ENCODE peak calls at places on chromosome 12, in four cellular contexts. S is HCT116, Z is H1, L is K562. Y is an unnamed sample.

GRCh38 chr12:3964404-3964803 is 91.2 kb upstream of the PARP11 start:
- DNase-seq in Z (peak), L (peak), S (peak), Y (no peak)

GRCh38 chr12:52600941-52601481 is at the start of gene KRT72:
- DNase-seq in L (no peak), Z (peak), S (no peak), Y (no peak)

GRCh38 chr12:41604830-41605229 is 416.7 kb downstream of the PDZRN4 start:
- DNase-seq in L (no peak), S (no peak), Z (no peak), Y (no peak)

GRCh38 chr12:21983102-21983501 is 41.9 kb upstream of the ABCC9 start:
- DNase-seq in S (no peak), Z (no peak), L (no peak), Y (no peak)

GRCh38 chr12:101566318-101566717 is 28.5 kb upstream of the MYBPC1 start:
- DNase-seq in S (peak), Z (no peak), L (no peak), Y (no peak)

GRCh38 chr12:52201520-52201839 is 9.7 kb upstream of the KRT80 start:
- DNase-seq in L (no peak), Z (no peak), S (no peak), Y (no peak)

GRCh38 chr12:70964867-70965469 is 44.4 kb upstream of the PTPRR start:
- DNase-seq in L (no peak), Z (no peak), S (no peak), Y (no peak)

GRCh38 chr12:3293013-3293412 is 198.0 kb upstream of the PRMT8 start:
- DNase-seq in Z (no peak), S (no peak), L (no peak), Y (no peak)

GRCh38 chr12:998020-998874 is 7.2 kb downstream of the ERC1 start:
- DNase-seq in S (no peak), Z (peak), L (no peak), Y (no peak)

GRCh38 chr12:48812389-48812788 is 5.9 kb upstream of the CACNB3 start:
- DNase-seq in Z (no peak), S (no peak), L (no peak), Y (no peak)

GRCh38 chr12:57604454-57605307 is at the start of gene DTX3:
- DNase-seq in S (no peak), Z (peak), L (no peak), Y (no peak)

GRCh38 chr12:1705774-1706173 is 14.9 kb downstream of the ADIPOR2 start:
- DNase-seq in Z (no peak), S (no peak), L (no peak), Y (no peak)

GRCh38 chr12:127175361-127175760 is 1091.6 kb upstream of the TMEM132C start:
- DNase-seq in S (no peak), L (no peak), Z (no peak), Y (no peak)

GRCh38 chr12:3003593-3003992 is 44.4 kb downstream of the TEAD4 start:
- DNase-seq in Z (no peak), L (no peak), S (no peak), Y (no peak)

GRCh38 chr12:119225454-119225853 is 46.7 kb downstream of the HSPB8 start:
- DNase-seq in Z (peak), L (no peak), S (no peak), Y (no peak)

GRCh38 chr12:69602954-69603353 is 7.8 kb downstream of the LRRC10 start:
- DNase-seq in L (no peak), Z (no peak), S (no peak), Y (no peak)

GRCh38 chr12:111309584-111309983 is 59.3 kb downstream of the PHETA1 start:
- DNase-seq in Z (no peak), S (no peak), L (no peak), Y (no peak)

GRCh38 chr12:49867580-49868341 is 24.9 kb upstream of the BCDIN3D start:
- DNase-seq in L (no peak), S (no peak), Z (peak), Y (no peak)

GRCh38 chr12:120261951-120262851 is 3.3 kb downstream of the PXN start:
- DNase-seq in L (peak), Z (no peak), S (peak), Y (no peak)

GRCh38 chr12:92469837-92470236 is 233.0 kb upstream of the PLEKHG7 start:
- DNase-seq in L (no peak), Z (no peak), S (no peak), Y (no peak)

GRCh38 chr12:101670007-101670671 is 27.3 kb upstream of the CHPT1 start:
- DNase-seq in S (peak), L (peak), Z (no peak), Y (no peak)

GRCh38 chr12:119354187-119354586 is 19.7 kb downstream of the CCDC60 start:
- DNase-seq in L (no peak), S (no peak), Z (no peak), Y (no peak)

GRCh38 chr12:78315018-78315417 is 484.3 kb downstream of the NAV3 start:
- DNase-seq in L (no peak), S (no peak), Z (no peak), Y (no peak)

GRCh38 chr12:110501378-110501721 is 561 bp downstream of the VPS29 start:
- DNase-seq in L (no peak), S (no peak), Z (no peak), Y (no peak)

GRCh38 chr12:121811434-121812319 is 7.9 kb downstream of the SETD1B start:
- DNase-seq in L (peak), Z (peak), S (no peak), Y (no peak)

GRCh38 chr12:22318122-22318737 is 16.3 kb downstream of the ST8SIA1 start:
- DNase-seq in Z (no peak), S (no peak), L (no peak), Y (no peak)

GRCh38 chr12:109523071-109523470 is 45.6 kb downstream of the UBE3B start:
- DNase-seq in Z (no peak), L (no peak), S (no peak), Y (no peak)

GRCh38 chr12:112850343-112850742 is 56.4 kb upstream of the OAS1 start:
- DNase-seq in L (no peak), S (no peak), Z (no peak), Y (no peak)

GRCh38 chr12:105192624-105193225 is 43.2 kb downstream of the APPL2 start:
- DNase-seq in S (no peak), L (no peak), Z (no peak), Y (no peak)

GRCh38 chr12:26789731-26790644 is 43.0 kb downstream of the ITPR2 start:
- DNase-seq in S (no peak), L (no peak), Z (no peak), Y (no peak)

GRCh38 chr12:93173178-93173957 is 204.4 kb upstream of the NUDT4 start:
- DNase-seq in Z (no peak), L (no peak), S (no peak), Y (no peak)

GRCh38 chr12:119372540-119372939 is 38.0 kb downstream of the CCDC60 start:
- DNase-seq in S (no peak), Z (no peak), L (no peak), Y (no peak)

GRCh38 chr12:104095289-104095688 is 31.0 kb downstream of the HCFC2 start:
- DNase-seq in Z (no peak), S (no peak), L (no peak), Y (no peak)

GRCh38 chr12:65200007-65200665 is 30.8 kb downstream of the LEMD3 start:
- DNase-seq in L (no peak), S (no peak), Z (no peak), Y (no peak)

GRCh38 chr12:3753549-3754284 is 808 bp upstream of the CRACR2A start:
- DNase-seq in S (no peak), L (no peak), Z (peak), Y (no peak)

GRCh38 chr12:128337456-128338160 is 70.6 kb downstream of the TMEM132C start:
- DNase-seq in Z (no peak), L (no peak), S (no peak), Y (no peak)

DNA sequence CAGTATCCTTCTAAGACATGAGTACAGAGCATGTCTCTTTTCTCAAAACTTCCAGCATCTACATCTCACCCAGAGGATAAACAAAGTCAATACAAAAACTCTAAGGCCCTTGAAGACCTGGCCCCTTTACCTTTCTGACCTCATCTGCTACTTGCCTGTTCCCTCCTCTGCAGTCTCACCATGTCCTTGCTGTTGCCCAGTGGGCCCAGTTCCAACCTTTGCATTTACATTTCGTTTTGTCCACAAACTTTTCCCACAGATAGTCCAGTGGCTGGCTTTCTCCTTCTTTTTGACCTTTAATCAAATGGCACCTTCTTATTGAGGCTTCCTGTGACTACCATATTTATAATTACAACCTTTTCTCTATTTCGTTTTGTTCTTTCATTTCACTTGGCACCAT is 1.6 kb downstream of the IRAK4 start:
- DNase-seq in L (no peak), Z (no peak), S (no peak), Y (no peak)
- TF ChIP-seq EGR1 in L (no peak), Z (no peak), S (no peak), Y (no peak)

GRCh38 chr12:58732894-58733293 is 187.4 kb downstream of the LRIG3 start:
- DNase-seq in L (no peak), S (no peak), Z (no peak), Y (no peak)
- TF ChIP-seq EGR1 in L (no peak), S (no peak), Z (no peak), Y (no peak)

GRCh38 chr12:124851344-124851743 is 12.3 kb downstream of the SCARB1 start:
- DNase-seq in Z (no peak), S (no peak), L (no peak), Y (no peak)

GRCh38 chr12:124847113-124847512 is 16.6 kb downstream of the SCARB1 start:
- DNase-seq in S (no peak), Z (no peak), L (no peak), Y (no peak)

GRCh38 chr12:124848621-124849380 is 14.9 kb downstream of the SCARB1 start:
- DNase-seq in L (no peak), S (no peak), Z (no peak), Y (no peak)

GRCh38 chr12:124847675-124848074 is 16.0 kb downstream of the SCARB1 start:
- DNase-seq in Z (no peak), S (no peak), L (no peak), Y (no peak)

DNA sequence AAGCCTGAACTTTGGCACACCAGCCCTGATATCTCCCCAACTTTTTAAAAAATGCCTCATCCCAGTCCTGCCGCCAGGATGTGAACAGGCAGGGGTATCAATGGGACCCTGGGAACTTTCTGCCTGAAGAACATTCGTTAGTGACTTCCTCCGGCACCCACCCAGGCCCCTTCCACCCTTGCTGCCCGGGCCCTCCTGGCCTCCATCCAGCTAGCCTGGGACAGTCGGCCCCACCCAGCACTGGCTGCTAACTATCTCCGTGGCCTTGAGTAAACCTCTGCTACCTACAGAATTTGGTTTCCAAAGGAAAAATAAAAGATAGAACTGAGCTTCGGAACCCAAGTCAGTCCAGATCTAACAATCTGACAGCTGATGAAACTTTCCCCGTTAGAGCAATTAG is 14.3 kb downstream of the SCARB1 start:
- DNase-seq in L (no peak), Z (no peak), S (no peak), Y (no peak)
- TF ChIP-seq EGR1 in L (no peak), Z (no peak), S (no peak), Y (no peak)

DNA sequence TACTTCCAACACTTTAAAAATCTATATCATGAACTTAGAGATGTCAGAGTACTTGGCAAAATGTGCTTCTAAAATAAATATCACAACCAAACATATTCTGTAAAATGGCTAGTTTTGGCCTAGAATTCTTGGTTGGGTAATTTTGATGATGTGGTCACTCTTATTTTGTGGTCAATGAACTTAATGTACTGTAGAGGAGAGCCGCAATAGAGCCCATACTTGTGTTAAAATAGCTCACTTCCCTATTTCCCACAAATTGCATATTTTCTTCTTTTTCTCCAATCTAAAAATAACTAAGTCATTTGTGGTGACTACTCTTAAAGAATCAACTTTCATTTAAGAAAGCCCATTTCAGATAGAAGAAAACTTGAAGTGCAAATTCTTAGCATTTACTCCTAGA is 619.4 kb downstream of the CCER1 start:
- DNase-seq in S (no peak), Z (no peak), L (no peak), Y (no peak)
- TF ChIP-seq EGR1 in S (no peak), Z (no peak), L (no peak), Y (no peak)

DNA sequence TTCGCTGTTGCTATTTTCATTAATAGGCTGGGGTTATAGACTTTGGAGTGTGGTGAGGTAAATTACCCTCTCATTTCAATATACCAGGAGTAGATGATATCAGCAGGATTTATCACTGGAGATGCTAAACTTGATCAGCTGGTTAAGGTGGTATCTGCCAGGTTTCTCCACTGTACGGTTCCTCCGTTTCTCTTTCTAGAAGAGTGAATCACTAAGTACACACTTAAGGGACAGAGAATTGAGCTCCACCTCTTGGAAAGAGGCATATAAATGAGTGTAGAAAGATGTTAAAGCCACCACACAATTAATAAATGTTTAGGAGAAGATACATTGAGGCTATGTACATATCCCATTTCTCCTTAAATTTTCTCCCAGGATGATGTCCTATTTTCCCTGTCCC is 277.4 kb upstream of the GRIP1 start:
- DNase-seq in Z (no peak), S (no peak), L (no peak), Y (no peak)
- TF ChIP-seq EGR1 in Z (no peak), S (no peak), L (no peak), Y (no peak)

Y was measured in GM12878.